ENCODE peak calls at places on chromosomes 5 and 9, in five cellular contexts. One of them, this sample, is unnamed.

GRCh38 chr5:67481362-67481761 is 284.8 kb upstream of the CD180 start:
- DNase-seq in sciatic nerve: no peak
- DNase-seq in NCI-H1436: no peak
- DNase-seq in NCI-H1092: no peak
- DNase-seq in dermis blood vessel endothelial cell: no peak
- DNase-seq in this sample: no peak

GRCh38 chr9:91541744-91542143 is 118.1 kb upstream of the NFIL3 start:
- DNase-seq in sciatic nerve: no peak
- DNase-seq in NCI-H1436: no peak
- DNase-seq in NCI-H1092: no peak
- DNase-seq in dermis blood vessel endothelial cell: no peak
- DNase-seq in this sample: no peak

GRCh38 chr5:172004824-172005237 is 1.6 kb downstream of the FBXW11 start:
- DNase-seq in sciatic nerve: no peak
- DNase-seq in NCI-H1436: no peak
- DNase-seq in NCI-H1092: no peak
- DNase-seq in dermis blood vessel endothelial cell: peak
- DNase-seq in this sample: no peak

GRCh38 chr9:114484854-114485443 is 20.3 kb downstream of the WHRN start:
- DNase-seq in sciatic nerve: no peak
- DNase-seq in NCI-H1436: no peak
- DNase-seq in NCI-H1092: no peak
- DNase-seq in dermis blood vessel endothelial cell: peak
- DNase-seq in this sample: no peak

GRCh38 chr5:83724915-83725314 is 4.3 kb upstream of the HAPLN1 start:
- DNase-seq in sciatic nerve: no peak
- DNase-seq in NCI-H1436: no peak
- DNase-seq in NCI-H1092: no peak
- DNase-seq in dermis blood vessel endothelial cell: no peak
- DNase-seq in this sample: no peak

GRCh38 chr9:16039103-16039987 is 486.5 kb downstream of the CCDC171 start:
- DNase-seq in sciatic nerve: no peak
- DNase-seq in NCI-H1436: no peak
- DNase-seq in NCI-H1092: no peak
- DNase-seq in dermis blood vessel endothelial cell: peak
- DNase-seq in this sample: no peak

GRCh38 chr5:155786108-155786507 is 540.9 kb upstream of the SGCD start:
- DNase-seq in sciatic nerve: no peak
- DNase-seq in NCI-H1436: no peak
- DNase-seq in NCI-H1092: no peak
- DNase-seq in dermis blood vessel endothelial cell: no peak
- DNase-seq in this sample: no peak

GRCh38 chr5:180289433-180289832 is 2.5 kb downstream of the MAPK9 start:
- DNase-seq in sciatic nerve: no peak
- DNase-seq in NCI-H1436: no peak
- DNase-seq in NCI-H1092: no peak
- DNase-seq in dermis blood vessel endothelial cell: no peak
- DNase-seq in this sample: no peak

GRCh38 chr9:137815256-137816255 is 62.0 kb upstream of the CACNA1B start:
- DNase-seq in sciatic nerve: no peak
- DNase-seq in NCI-H1436: no peak
- DNase-seq in NCI-H1092: no peak
- DNase-seq in dermis blood vessel endothelial cell: no peak
- DNase-seq in this sample: no peak

GRCh38 chr5:83450840-83451239 is 20.7 kb upstream of the VCAN start:
- DNase-seq in sciatic nerve: no peak
- DNase-seq in NCI-H1436: no peak
- DNase-seq in NCI-H1092: no peak
- DNase-seq in dermis blood vessel endothelial cell: no peak
- DNase-seq in this sample: no peak

GRCh38 chr9:105329729-105330082 is 85.3 kb downstream of the SLC44A1 start:
- DNase-seq in sciatic nerve: no peak
- DNase-seq in NCI-H1436: no peak
- DNase-seq in NCI-H1092: no peak
- DNase-seq in dermis blood vessel endothelial cell: no peak
- DNase-seq in this sample: no peak